ENCODE peak calls at places on chromosome 11, in five cellular contexts. Y is adrenal gland; J is ovary; Q is CD8-positive, alpha-beta memory T cell; I is CD4-positive, CD25-positive, alpha-beta regulatory T cell. T is an unnamed sample.

GRCh38 chr11:103484545-103484944 is 375.3 kb downstream of the DYNC2H1 start:
- DNase-seq in J (no peak), I (no peak), Y (no peak), Q (no peak), T (no peak)

GRCh38 chr11:12029738-12030363 is 21.4 kb upstream of the DKK3 start:
- DNase-seq in Y (no peak), I (no peak), J (no peak), Q (no peak), T (no peak)

GRCh38 chr11:75615709-75616108 is 53.1 kb downstream of the MAP6 start:
- DNase-seq in I (no peak), Q (no peak), Y (no peak), J (no peak), T (no peak)

GRCh38 chr11:36013950-36014349 is 70.1 kb downstream of the LDLRAD3 start:
- DNase-seq in I (no peak), Y (no peak), J (no peak), Q (no peak), T (no peak)

GRCh38 chr11:119065369-119065768 is 2.2 kb upstream of the VPS11 start:
- DNase-seq in I (peak), Y (no peak), Q (no peak), J (no peak), T (no peak)

GRCh38 chr11:40491341-40491740 is 968.1 kb downstream of the LRRC4C start:
- DNase-seq in Q (no peak), J (no peak), I (no peak), Y (no peak), T (no peak)

GRCh38 chr11:67364783-67365525 is 8.4 kb downstream of the CLCF1 start:
- DNase-seq in J (peak), Q (no peak), I (no peak), Y (no peak), T (no peak)

GRCh38 chr11:104225047-104225446 is 61.1 kb upstream of the PDGFD start:
- DNase-seq in Y (no peak), J (no peak), I (no peak), Q (no peak), T (no peak)

GRCh38 chr11:121082670-121083069 is 18.4 kb upstream of the TECTA start:
- DNase-seq in Q (no peak), I (no peak), J (no peak), Y (no peak), T (no peak)

GRCh38 chr11:71425409-71425808 is 22.8 kb downstream of the DHCR7 start:
- DNase-seq in Y (no peak), J (no peak), I (no peak), Q (no peak), T (no peak)

GRCh38 chr11:2702771-2703486 is 3.1 kb upstream of the KCNQ1OT1 start:
- DNase-seq in I (no peak), J (no peak), Y (no peak), Q (no peak), T (no peak)

GRCh38 chr11:103541186-103541795 is 432.1 kb downstream of the DYNC2H1 start:
- DNase-seq in J (no peak), Q (no peak), Y (no peak), I (peak), T (no peak)

GRCh38 chr11:125166347-125166841 is 1.8 kb downstream of the PKNOX2 start:
- DNase-seq in Y (no peak), J (peak), I (no peak), Q (no peak), T (no peak)

GRCh38 chr11:57515332-57516060 is at the start of gene SLC43A1:
- DNase-seq in Y (peak), Q (no peak), J (peak), I (peak), T (peak)

GRCh38 chr11:126592496-126593410 is 237.3 kb downstream of the ST3GAL4 start:
- DNase-seq in Y (no peak), Q (no peak), I (no peak), J (no peak), T (no peak)

GRCh38 chr11:77604281-77604680 is 14.5 kb downstream of the AQP11 start:
- DNase-seq in Y (no peak), J (no peak), Q (no peak), I (no peak), T (no peak)

GRCh38 chr11:20102393-20102792 is 57.9 kb downstream of the DBX1 start:
- DNase-seq in Q (no peak), J (no peak), I (no peak), Y (no peak), T (no peak)

DNA sequence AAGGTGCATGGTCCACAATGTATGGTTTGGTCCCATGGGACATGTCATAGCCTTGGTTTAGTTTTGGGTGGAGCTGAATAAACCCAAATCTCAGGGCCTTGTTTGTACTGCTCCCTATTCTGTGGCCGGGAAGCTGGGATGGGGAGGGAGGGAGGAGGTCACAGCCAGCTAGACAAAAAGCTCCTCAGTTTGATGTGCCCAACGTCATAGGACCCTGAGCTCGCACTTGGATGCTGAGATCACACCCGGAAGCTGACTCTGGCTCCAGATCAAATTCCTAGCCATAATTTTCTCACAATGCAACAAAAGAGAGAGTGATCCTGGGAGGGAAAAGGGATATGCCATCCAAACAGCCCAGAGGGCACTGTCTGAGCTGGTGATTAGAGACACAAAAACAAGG is 1.5 kb downstream of the HSPB2 start:
- DNase-seq in Y (peak), Q (no peak), I (no peak), J (peak), T (no peak)
- H3K4me3 ChIP-seq in Y (peak), Q (no peak), I (no peak), J (peak), T (peak)

GRCh38 chr11:69874178-69874983 is 55.2 kb upstream of the FGF3 start:
- DNase-seq in J (no peak), Q (no peak), Y (peak), I (no peak), T (no peak)
- H3K4me3 ChIP-seq in J (no peak), Q (no peak), Y (no peak), I (no peak), T (no peak)

DNA sequence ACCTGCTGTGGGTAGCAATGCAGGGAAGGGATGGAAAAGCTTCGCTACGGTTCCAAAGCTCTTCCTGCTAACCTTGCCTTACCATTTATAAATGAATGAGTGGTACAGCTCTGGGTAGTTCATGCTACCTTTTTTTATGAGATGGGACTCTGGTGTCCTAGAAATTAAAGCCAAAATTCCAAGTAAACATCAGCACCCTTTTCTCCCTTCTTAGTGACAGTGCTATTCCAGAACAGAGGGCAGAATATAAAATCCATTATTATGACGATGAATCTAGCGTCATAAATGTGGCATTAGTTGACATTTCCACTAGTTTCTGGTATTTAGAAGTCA is 447 bp upstream of the SVIP start:
- DNase-seq in I (no peak), J (no peak), Q (no peak), Y (no peak), T (no peak)
- H3K4me3 ChIP-seq in I (peak), J (peak), Q (peak), Y (peak), T (peak)

GRCh38 chr11:116932182-116932581 is 94.8 kb upstream of the APOA1 start:
- DNase-seq in I (no peak), Y (no peak), J (no peak), Q (no peak), T (no peak)
- H3K4me3 ChIP-seq in I (peak), Y (no peak), J (no peak), Q (peak), T (no peak)

GRCh38 chr11:122305426-122305825 is 189.4 kb upstream of the BLID start:
- DNase-seq in Y (no peak), I (no peak), Q (no peak), J (no peak), T (no peak)
- H3K4me3 ChIP-seq in Y (no peak), I (no peak), Q (no peak), J (no peak), T (no peak)

DNA sequence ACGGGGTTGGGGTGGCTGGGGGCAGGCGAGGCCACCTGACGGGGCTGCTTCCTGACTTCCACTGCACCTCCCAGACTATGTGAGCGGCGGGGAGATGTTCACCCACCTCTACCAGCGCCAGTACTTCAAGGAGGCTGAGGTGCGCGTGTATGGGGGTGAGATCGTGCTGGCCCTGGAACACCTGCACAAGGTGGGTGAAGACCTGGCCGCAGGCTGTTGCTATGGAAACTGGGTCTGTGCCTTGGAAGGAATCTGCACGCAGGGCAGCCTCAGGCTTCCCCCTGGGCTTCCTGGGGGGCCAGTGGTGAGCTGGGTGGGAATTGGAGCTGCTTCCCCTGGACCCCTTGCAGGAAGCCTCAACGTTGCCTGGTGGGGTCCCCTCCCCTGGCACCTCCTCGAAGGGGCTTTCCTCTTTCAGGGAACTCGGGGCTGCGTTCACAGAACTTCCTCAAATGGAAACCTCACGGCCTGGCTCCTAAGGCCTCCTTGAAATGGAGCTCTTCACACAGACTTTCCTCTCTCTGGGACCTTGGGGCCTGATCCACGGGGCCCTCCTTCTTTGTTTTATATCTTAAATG is 1.5 kb downstream of the RPS6KA4 start:
- DNase-seq in I (no peak), Y (no peak), Q (no peak), J (no peak), T (no peak)
- H3K4me3 ChIP-seq in I (no peak), Y (peak), Q (peak), J (no peak), T (peak)